ENCODE peak calls at places on chromosome 15, in four cellular contexts. R is heart left ventricle, C is transverse colon, X is breast epithelium. V is an unnamed sample.

GRCh38 chr15:81015595-81016252 is 15.0 kb downstream of the TLNRD1 start:
- DNase-seq in R (no peak), C (no peak), X (no peak), V (no peak)

GRCh38 chr15:27843146-27843545 is 256.0 kb downstream of the OCA2 start:
- DNase-seq in C (no peak), R (no peak), X (no peak), V (no peak)

GRCh38 chr15:81575436-81576123 is 201.6 kb upstream of the TMC3 start:
- DNase-seq in X (no peak), R (no peak), C (no peak), V (no peak)

GRCh38 chr15:38857814-38858213 is 293.2 kb upstream of the RASGRP1 start:
- DNase-seq in X (no peak), C (no peak), R (no peak), V (no peak)

GRCh38 chr15:36914962-36915808 is 185.2 kb downstream of the MEIS2 start:
- DNase-seq in R (no peak), C (no peak), X (no peak), V (no peak)

GRCh38 chr15:56495050-56495449 is 30.1 kb upstream of the MNS1 start:
- DNase-seq in R (no peak), X (no peak), C (peak), V (no peak)

GRCh38 chr15:91919014-91919534 is 65.6 kb downstream of the SLCO3A1 start:
- DNase-seq in C (no peak), X (no peak), R (peak), V (no peak)

GRCh38 chr15:36075333-36075732 is 504.1 kb upstream of the CDIN1 start:
- DNase-seq in C (no peak), R (no peak), X (no peak), V (no peak)

GRCh38 chr15:73786518-73786917 is 33.4 kb upstream of the INSYN1 start:
- DNase-seq in X (no peak), R (no peak), C (no peak), V (no peak)

GRCh38 chr15:47184003-47184404 is 533.3 kb upstream of the SEMA6D start:
- DNase-seq in C (peak), R (peak), X (no peak), V (no peak)

GRCh38 chr15:88275804-88276203 is 19.3 kb upstream of the NTRK3 start:
- DNase-seq in X (no peak), C (no peak), R (no peak), V (no peak)

GRCh38 chr15:38941399-38941953 is 376.9 kb upstream of the RASGRP1 start:
- DNase-seq in C (no peak), X (no peak), R (no peak), V (peak)

GRCh38 chr15:74788716-74789151 is 6.9 kb downstream of the CSK start:
- DNase-seq in R (no peak), C (peak), X (no peak), V (no peak)

GRCh38 chr15:28933710-28934445 is 48.1 kb downstream of the APBA2 start:
- DNase-seq in R (no peak), X (no peak), C (no peak), V (no peak)

GRCh38 chr15:98063871-98064270 is 103.4 kb downstream of the ARRDC4 start:
- DNase-seq in C (no peak), R (no peak), X (no peak), V (no peak)

GRCh38 chr15:64858136-64858535 is 16.4 kb downstream of the PLEKHO2 start:
- DNase-seq in X (no peak), C (no peak), R (no peak), V (no peak)

GRCh38 chr15:70097337-70098169 is at the start of gene TLE3:
- DNase-seq in R (peak), X (peak), C (peak), V (peak)
- TF ChIP-seq CTCF in R (peak), X (peak), C (peak), V (peak)

DNA sequence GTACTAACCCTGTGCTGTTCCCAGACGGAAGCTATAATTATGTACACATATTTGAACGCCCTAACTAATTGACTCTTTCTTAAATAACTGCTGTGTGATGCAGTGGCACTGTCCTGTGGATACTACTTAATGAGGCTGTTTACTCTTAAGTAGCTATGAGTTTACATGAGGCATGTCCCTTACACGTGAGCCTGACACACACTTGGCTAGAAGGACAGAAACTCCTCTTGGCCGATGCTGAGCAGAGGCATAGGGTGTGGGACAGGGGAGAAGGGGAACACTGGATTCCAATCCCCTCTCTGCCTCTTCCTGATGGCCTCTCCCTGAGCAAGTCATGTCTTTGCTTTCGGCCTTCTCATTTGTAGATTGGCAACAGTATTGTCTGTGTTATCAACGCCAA is 21.9 kb downstream of the EHD4 start:
- DNase-seq in R (no peak), C (no peak), X (no peak), V (no peak)
- TF ChIP-seq POLR2A in R (no peak), C (no peak), X (no peak), V (no peak)

DNA sequence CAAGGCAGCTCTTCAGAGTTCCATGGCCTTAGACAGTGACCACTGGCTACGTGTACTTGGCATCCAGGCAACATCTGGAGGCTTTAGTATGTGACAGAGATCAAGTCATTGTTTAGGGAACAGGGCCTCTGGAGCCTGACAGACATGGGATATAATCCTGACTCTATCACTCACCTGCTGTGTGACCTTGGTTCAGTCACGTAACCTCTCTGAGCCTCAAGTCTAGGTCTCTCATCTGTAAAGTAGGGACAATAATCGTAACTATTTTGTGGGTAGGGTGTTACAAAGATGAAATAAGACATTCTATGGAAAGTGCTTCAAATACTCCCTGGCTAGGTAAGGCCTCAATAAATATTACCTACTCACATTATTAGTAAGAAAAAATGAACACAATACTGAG is 114.2 kb downstream of the SMAD6 start:
- DNase-seq in X (no peak), C (no peak), R (no peak), V (no peak)
- TF ChIP-seq CTCF in X (no peak), C (no peak), R (no peak), V (no peak)

GRCh38 chr15:40564591-40565332 is at the start of gene CCDC32:
- DNase-seq in R (peak), C (peak), X (peak), V (peak)
- TF ChIP-seq POLR2A in R (peak), C (peak), X (peak), V (peak)

DNA sequence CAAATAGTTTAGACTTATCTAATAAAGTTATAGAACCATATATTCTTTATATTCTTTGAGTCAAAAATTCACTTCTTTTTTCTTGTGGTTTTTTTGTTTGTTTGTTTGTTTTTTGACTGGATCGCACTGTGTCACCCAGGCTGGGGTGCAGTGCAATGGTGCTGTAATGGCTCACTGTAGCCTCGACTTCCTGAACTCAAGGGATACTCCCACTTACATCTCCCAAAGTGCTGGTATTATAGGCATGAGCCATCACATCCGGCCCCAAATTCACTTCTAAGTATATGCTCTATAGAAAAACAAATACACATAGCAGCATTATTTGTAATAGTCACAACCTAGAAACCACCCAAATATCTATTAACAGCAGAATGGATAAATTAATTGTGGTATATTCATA is 13.7 kb upstream of the SLTM start:
- DNase-seq in R (no peak), C (no peak), X (no peak), V (no peak)
- TF ChIP-seq CTCF in R (no peak), C (no peak), X (no peak), V (no peak)

GRCh38 chr15:86623236-86623635 is 543.6 kb downstream of the AGBL1 start:
- DNase-seq in X (no peak), C (no peak), R (no peak), V (no peak)
- TF ChIP-seq POLR2A in X (no peak), C (no peak), R (no peak), V (no peak)

GRCh38 chr15:60614862-60615771 is 136.2 kb upstream of the ICE2 start:
- DNase-seq in X (no peak), C (peak), R (no peak), V (peak)
- TF ChIP-seq CTCF in X (no peak), C (no peak), R (no peak), V (no peak)

V was measured in prostate gland.